ENCODE peak calls at places on chromosomes 7 and 10, in six cellular contexts. I is CD8-positive, alpha-beta memory T cell; M is heart right ventricle; N is pancreas; B is SJSA1; G is thoracic aorta. V is an unnamed sample. For H3K4me1, the result is how much of the 10 kb centered on the place peaks cover.

GRCh38 chr10:108469940-108470339 is 1305.4 kb upstream of the SORCS1 start:
- DNase-seq in I (no peak), G (no peak), M (no peak), N (no peak), B (no peak), V (no peak)

GRCh38 chr7:18558503-18558902 is 63.0 kb downstream of the HDAC9 start:
- DNase-seq in N (no peak), B (peak), M (no peak), G (no peak), I (no peak), V (no peak)

GRCh38 chr7:50868426-50869100 is 85.9 kb upstream of the GRB10 start:
- DNase-seq in G (no peak), B (no peak), M (no peak), I (no peak), N (no peak), V (no peak)

GRCh38 chr7:71613316-71613715 is 481.4 kb downstream of the GALNT17 start:
- DNase-seq in B (no peak), G (no peak), I (no peak), M (no peak), N (no peak), V (no peak)

GRCh38 chr10:31864834-31865518 is 63.7 kb downstream of the ARHGAP12 start:
- DNase-seq in M (no peak), G (no peak), B (peak), I (no peak), N (no peak), V (no peak)

GRCh38 chr7:116930156-116930913 is 23.0 kb upstream of the ST7 start:
- DNase-seq in I (peak), B (peak), M (peak), N (peak), G (peak), V (peak)

GRCh38 chr7:136030867-136031318 is 53.7 kb upstream of the MTPN start:
- DNase-seq in M (no peak), N (no peak), B (no peak), I (no peak), G (no peak), V (no peak)

GRCh38 chr10:2982146-2982545 is 85.2 kb upstream of the PFKP start:
- DNase-seq in B (no peak), M (no peak), N (no peak), I (no peak), G (no peak), V (no peak)

GRCh38 chr7:114989531-114989930 is 67.6 kb downstream of the MDFIC start:
- DNase-seq in M (no peak), N (no peak), B (no peak), I (no peak), G (no peak), V (no peak)

GRCh38 chr10:8017276-8017675 is 37.2 kb upstream of the GATA3 start:
- DNase-seq in G (no peak), M (no peak), B (no peak), N (no peak), I (no peak), V (no peak)

DNA sequence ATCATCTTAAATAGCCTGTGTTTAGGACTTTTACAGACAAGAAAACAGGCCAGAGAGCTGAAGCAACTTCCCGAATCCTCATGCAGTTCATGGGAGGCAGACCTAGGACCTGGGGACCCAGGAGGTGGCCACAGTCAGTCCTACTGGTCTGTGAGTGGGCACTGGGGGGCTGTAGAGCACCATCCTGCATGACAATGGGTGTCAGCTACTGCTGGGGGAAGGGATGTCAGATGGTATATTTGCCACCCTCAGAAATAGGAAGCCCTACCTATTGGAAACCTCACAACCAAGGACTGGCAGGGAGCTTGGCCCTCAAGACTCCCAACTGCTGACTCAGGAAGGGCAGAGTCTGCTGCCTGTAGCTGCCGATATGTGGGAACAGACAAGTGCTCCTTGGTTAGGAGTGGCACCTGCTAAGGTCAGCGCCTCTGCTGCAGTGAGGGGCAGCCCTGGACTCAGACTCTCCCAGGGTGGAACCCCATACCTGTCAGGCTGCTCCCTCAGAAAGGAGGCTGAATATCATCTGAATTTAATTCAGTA is 29.7 kb downstream of the OGDH start:
- DNase-seq in N (no peak), B (no peak), I (no peak), M (no peak), G (no peak), V (no peak)
- H3K4me1 ChIP-seq in N (under half), B (half or more), I (half or more), M (half or more), G (half or more), V (under half)

DNA sequence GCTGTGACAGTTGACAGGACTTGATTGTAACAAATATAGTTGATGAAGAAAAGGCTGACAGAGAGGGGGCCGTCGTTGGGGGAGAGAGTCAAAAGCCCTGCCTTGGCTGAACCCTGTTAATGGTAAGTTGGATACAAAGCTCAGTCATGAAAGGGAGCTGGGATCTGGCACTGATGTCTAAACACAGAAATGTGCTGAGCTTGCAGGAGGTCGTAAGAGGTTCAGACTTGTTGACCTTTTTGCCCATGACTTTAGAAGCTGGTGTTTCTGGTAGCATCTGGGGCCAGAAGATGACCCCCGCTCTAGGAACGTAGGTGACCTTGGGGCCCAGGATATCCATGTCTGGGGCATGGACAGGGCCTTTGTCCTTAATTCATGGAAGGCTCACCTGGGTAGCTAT is 294.7 kb downstream of the TCF7L2 start:
- DNase-seq in G (no peak), I (no peak), N (no peak), M (no peak), B (no peak), V (no peak)
- H3K27ac ChIP-seq in G (no peak), I (no peak), N (no peak), M (no peak), B (no peak), V (no peak)

GRCh38 chr10:127986543-127987466 is 79.9 kb downstream of the PTPRE start:
- DNase-seq in B (no peak), N (no peak), M (no peak), I (no peak), G (no peak), V (no peak)

GRCh38 chr10:127984944-127985343 is 78.0 kb downstream of the PTPRE start:
- DNase-seq in M (no peak), I (no peak), N (no peak), B (no peak), G (no peak), V (no peak)

GRCh38 chr10:127989481-127989964 is 82.6 kb downstream of the PTPRE start:
- DNase-seq in M (no peak), G (no peak), N (no peak), I (no peak), B (no peak), V (no peak)

GRCh38 chr10:127990846-127991542 is 84.1 kb downstream of the PTPRE start:
- DNase-seq in I (no peak), B (peak), G (no peak), N (no peak), M (peak), V (peak)

GRCh38 chr10:127987467-127988380 is 80.8 kb downstream of the PTPRE start:
- DNase-seq in N (no peak), I (no peak), G (no peak), B (no peak), M (no peak), V (no peak)
- H3K4me1 ChIP-seq in N (under half), I (under half), G (under half), B (under half), M (half or more), V (under half)

DNA sequence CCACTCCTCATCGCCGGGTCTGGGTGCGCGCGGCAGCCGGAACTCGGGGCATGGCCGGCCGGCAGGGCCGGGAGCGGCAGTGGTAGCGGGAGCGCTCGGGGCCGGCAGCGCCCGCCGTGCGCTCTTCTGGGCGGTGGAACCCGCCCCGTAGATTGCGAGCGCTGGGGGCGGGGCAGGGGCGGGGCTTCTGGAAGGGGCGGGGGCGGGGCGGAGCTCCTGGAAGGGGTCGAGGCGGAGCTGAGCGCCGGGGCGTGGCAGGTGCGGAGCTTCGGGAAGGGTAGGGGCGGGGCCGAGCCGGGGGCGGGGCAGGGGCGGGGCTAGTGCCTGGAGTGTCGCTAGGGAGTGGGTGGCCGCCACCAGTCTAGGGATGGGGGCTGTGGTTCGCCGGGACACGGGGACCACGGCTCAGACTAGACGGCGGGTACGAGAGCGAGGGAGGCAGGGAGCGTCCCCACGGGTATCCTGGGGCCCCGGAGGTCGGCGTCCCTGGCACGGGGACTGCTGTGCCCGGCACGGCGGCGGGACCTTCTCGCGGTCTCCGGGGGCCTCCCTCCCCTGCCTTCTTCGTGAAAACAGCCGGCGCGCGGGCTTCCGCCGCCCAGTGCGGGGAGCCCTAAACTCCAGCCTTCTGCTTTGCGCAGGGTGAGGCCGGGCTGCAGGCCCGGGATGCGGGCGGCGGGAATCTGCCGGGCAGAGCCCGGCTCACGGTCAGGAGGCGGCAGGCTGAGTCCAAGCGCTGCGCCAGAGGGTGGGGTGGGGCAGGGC is at the start of gene STK32C:
- DNase-seq in G (peak), N (peak), M (peak), I (peak), B (peak), V (peak)
- H3K27ac ChIP-seq in G (peak), N (no peak), M (peak), I (peak), B (no peak), V (peak)

DNA sequence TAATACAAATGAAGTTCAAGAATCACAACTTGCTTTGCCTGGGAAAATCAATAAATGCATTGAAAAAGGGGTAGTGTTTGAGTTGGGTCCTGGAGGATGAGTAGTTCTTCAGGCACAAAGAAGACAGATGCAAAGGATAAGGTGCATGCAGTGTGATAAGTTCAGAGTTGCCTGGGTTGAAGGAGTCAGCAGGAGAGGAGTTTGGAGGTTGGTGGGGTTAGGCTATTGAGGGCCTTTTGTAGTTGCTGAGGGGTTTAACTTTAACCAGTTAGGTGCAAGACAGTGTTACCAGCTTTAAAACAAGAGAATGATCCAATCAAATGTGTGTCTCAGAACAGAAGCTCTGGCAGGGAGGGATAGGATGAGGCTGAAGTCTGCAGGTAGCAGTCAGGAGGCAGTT is 44.3 kb upstream of the GLCCI1 start:
- DNase-seq in I (no peak), N (no peak), G (no peak), M (no peak), B (no peak), V (no peak)
- H3K4me1 ChIP-seq in I (under half), N (under half), G (under half), M (under half), B (under half), V (under half)

GRCh38 chr7:107551936-107552335 is 11.8 kb downstream of the COG5 start:
- DNase-seq in I (no peak), M (no peak), B (no peak), N (no peak), G (no peak), V (no peak)
- H3K27ac ChIP-seq in I (no peak), M (no peak), B (no peak), N (no peak), G (no peak), V (no peak)